ENCODE peak calls at places on chromosomes 7 and 10, in eight cellular contexts. F is neuronal stem cell, H is cardiac muscle cell, G is spleen, C is neural progenitor cell, P is kidney, M is WERI-Rb-1, O is DND-41. L is an unnamed sample.
A peak's percentile ranks its signal among the peaks of the same experiment; 100 is the strongest.

GRCh38 chr10:11499425-11500071 is 111.9 kb downstream of the USP6NL start:
- DNase-seq in F (no peak), H (no peak), G (no peak), C (no peak), P (no peak), M (no peak), O (no peak), L (no peak)

GRCh38 chr10:125149278-125150047 is 10.9 kb downstream of the CTBP2 start:
- DNase-seq in F (no peak), H (peak; percentile 73), G (no peak), C (no peak), P (peak; percentile 88), M (no peak), O (no peak), L (no peak)

GRCh38 chr10:75776738-75777504 is 345.5 kb downstream of the LRMDA start:
- DNase-seq in F (no peak), H (no peak), G (no peak), C (no peak), P (no peak), M (no peak), O (no peak), L (no peak)

GRCh38 chr7:43385856-43386255 is 197.1 kb upstream of the STK17A start:
- DNase-seq in F (no peak), H (peak; percentile 8), G (no peak), C (no peak), P (no peak), M (no peak), O (peak; percentile 30), L (no peak)

GRCh38 chr7:106365252-106366005 is 80.6 kb upstream of the NAMPT start:
- DNase-seq in F (no peak), H (peak; percentile 47), G (peak; percentile 79), C (no peak), P (no peak), M (no peak), O (no peak), L (no peak)

GRCh38 chr10:33195608-33196376 is 138.7 kb downstream of the NRP1 start:
- DNase-seq in F (no peak), H (peak; percentile 29), G (no peak), C (no peak), P (no peak), M (no peak), O (no peak), L (no peak)

GRCh38 chr7:75914655-75915415 is at the start of gene POR:
- DNase-seq in F (peak; percentile 95), H (peak; percentile 96), G (peak; percentile 99), C (peak; percentile 94), P (peak; percentile 98), M (peak; percentile 92), O (peak; percentile 95), L (peak; percentile 61)

GRCh38 chr7:35694161-35694783 is 663 bp downstream of the HERPUD2 start:
- DNase-seq in F (no peak), H (no peak), G (no peak), C (no peak), P (no peak), M (no peak), O (no peak), L (no peak)

GRCh38 chr10:127196227-127196954 is at the start of gene INSYN2A:
- DNase-seq in F (peak; percentile 58), H (peak; percentile 65), G (no peak), C (peak; percentile 85), P (peak; percentile 83), M (peak; percentile 64), O (no peak), L (no peak)

GRCh38 chr7:157279973-157280841 is 56.6 kb upstream of the DNAJB6 start:
- DNase-seq in F (no peak), H (no peak), G (peak; percentile 78), C (no peak), P (peak; percentile 74), M (no peak), O (no peak), L (no peak)

GRCh38 chr7:157013602-157014549 is 3.4 kb upstream of the MNX1 start:
- DNase-seq in F (no peak), H (no peak), G (no peak), C (peak; percentile 41), P (peak; percentile 27), M (peak; percentile 55), O (no peak), L (no peak)

GRCh38 chr7:26155531-26156375 is 3.8 kb downstream of the NFE2L3 start:
- DNase-seq in F (no peak), H (peak; percentile 44), G (no peak), C (no peak), P (no peak), M (no peak), O (no peak), L (no peak)

GRCh38 chr10:131569851-131570715 is 258.6 kb upstream of the TCERG1L start:
- DNase-seq in F (peak; percentile 26), H (no peak), G (peak; percentile 60), C (peak; percentile 70), P (no peak), M (peak; percentile 61), O (no peak), L (no peak)

GRCh38 chr10:71790749-71791440 is 17.6 kb upstream of the VSIR start:
- DNase-seq in F (no peak), H (no peak), G (no peak), C (no peak), P (no peak), M (no peak), O (no peak), L (no peak)

DNA sequence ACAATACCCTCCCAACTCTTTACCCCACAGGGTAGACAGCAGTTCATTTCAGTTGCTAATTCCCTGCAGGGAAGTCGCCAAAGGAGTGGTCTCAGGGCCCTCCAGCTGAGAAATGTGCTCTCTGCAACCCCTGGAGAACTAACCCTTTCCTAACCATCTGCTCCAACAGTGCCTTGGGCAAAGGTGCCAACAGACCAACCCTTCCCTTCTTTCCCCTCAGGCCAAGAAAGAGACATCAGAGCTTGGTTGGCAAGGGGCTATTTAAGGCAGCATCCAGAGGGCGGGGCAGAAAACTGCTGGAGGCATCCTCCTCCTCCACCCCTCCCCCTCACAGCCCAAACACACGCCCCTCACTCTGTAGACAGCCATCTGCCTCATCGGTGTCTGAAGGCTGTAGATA is 1.7 kb downstream of the SORBS1 start:
- DNase-seq in F (peak; percentile 32), H (no peak), G (no peak), C (peak; percentile 78), P (no peak), M (no peak), O (no peak), L (no peak)
- H3K4me3 ChIP-seq in F (no peak overlapping the region), H (peak overlapping the region; percentile 66), G (no peak overlapping the region), C (peak overlapping the region; percentile 79), P (peak overlapping the region; percentile 79), M (no peak overlapping the region), O (no peak overlapping the region), L (peak overlapping the region; percentile 83)

GRCh38 chr10:97759981-97760345 is 11.8 kb downstream of the SFRP5 start:
- DNase-seq in F (no peak), H (no peak), G (no peak), C (no peak), P (no peak), M (no peak), O (no peak), L (no peak)
- H3K36me3 ChIP-seq in F (peaks cover 59% of the 10 kb centered on the region), H (peaks cover 9% of the 10 kb centered on the region), G (peaks cover 72% of the 10 kb centered on the region), C (no peaks in the 10 kb centered on the region), P (peaks cover 33% of the 10 kb centered on the region), M (peaks cover 46% of the 10 kb centered on the region), O (peaks cover 55% of the 10 kb centered on the region), L (peaks cover 14% of the 10 kb centered on the region)

GRCh38 chr10:79284158-79284871 is 63.0 kb upstream of the PPIF start:
- DNase-seq in F (no peak), H (no peak), G (no peak), C (no peak), P (no peak), M (no peak), O (no peak), L (no peak)

GRCh38 chr10:79286318-79286951 is 60.8 kb upstream of the PPIF start:
- DNase-seq in F (no peak), H (peak; percentile 28), G (peak; percentile 98), C (no peak), P (peak; percentile 90), M (no peak), O (no peak), L (peak; percentile 77)

GRCh38 chr10:79282388-79282787 is 64.9 kb upstream of the PPIF start:
- DNase-seq in F (no peak), H (no peak), G (no peak), C (no peak), P (no peak), M (no peak), O (no peak), L (no peak)

GRCh38 chr10:79287973-79288715 is 59.1 kb upstream of the PPIF start:
- DNase-seq in F (no peak), H (no peak), G (no peak), C (no peak), P (no peak), M (no peak), O (no peak), L (no peak)

DNA sequence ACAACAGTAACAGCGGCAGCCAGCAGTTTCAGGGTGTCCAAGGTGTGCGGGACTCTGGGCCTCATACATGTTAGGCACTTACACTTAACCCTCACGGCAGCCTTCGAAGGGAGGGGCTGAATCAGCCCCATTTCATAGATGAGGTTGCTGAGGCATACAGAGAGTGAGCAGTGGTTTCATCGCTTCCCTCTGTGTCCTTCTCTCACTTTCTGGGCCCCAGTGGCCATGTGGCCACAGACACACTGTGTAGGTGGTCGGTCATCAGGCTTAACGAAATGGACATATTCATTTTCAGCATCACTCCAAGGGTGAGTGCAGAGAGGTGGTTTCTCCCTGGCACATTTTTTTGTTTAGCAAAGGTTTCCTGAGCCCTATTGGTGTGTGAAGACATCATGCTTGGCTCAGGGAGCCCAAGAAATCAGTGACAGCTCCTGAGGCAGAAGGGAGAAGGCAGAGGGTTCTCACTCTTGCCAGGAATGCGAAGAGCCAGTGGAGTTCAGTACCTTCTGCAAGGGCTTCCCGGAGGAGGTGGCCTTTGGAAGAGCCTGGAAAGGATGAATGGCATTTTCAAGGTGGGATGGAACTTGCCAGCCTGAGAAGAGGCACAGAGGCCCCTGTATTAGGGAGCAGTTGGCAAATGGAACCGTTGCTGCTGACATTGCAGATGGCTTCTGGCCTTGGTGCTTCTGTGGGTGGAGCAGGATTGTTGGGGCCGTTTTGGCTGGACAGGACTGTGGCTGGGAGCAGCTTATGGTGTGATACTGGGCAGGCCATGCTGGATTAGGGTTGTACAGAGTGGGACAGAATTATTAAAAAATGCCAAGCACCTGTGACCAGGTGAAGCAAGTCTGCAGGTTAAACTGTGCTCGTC is 61.7 kb upstream of the PPIF start:
- DNase-seq in F (no peak), H (no peak), G (no peak), C (no peak), P (no peak), M (no peak), O (no peak), L (no peak)
- H3K27ac ChIP-seq in F (no peak overlapping the region), H (no peak overlapping the region), G (peak overlapping the region; percentile 89), C (no peak overlapping the region), P (no peak overlapping the region), M (no peak overlapping the region), O (no peak overlapping the region), L (peak overlapping the region; percentile 83)

DNA sequence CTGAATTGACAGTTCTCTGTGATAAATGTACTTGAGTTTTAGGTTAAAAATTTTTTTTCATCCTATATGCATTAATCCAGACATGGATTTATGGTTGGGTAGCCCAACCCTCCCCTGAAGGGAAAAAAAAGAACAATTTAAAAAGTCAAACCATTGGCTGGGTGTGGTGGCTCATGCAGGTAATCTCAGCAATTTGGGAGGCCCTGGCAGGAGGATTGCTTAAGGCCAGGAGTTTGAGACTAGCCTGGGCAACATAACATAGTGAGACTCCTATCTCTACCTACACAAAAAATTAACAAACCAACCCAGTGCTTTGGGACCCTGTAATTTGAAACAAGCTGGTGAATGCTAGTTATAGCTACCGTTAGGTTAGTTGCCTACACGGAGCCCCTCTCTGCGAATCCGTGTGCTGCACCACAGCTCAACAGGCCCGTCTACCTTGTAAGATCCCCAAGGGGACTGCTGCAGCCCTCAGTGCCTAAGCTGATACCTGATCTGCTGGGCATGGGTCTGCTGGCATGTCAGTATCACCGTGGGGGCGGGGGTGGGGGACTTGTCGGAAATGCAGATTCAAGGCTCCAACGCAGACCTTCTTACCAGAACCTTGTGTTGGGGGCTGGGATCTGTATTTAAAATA is 32.8 kb downstream of the TSPAN14 start:
- DNase-seq in F (no peak), H (no peak), G (no peak), C (no peak), P (no peak), M (no peak), O (no peak), L (no peak)
- H3K4me3 ChIP-seq in F (no peak overlapping the region), H (no peak overlapping the region), G (no peak overlapping the region), C (no peak overlapping the region), P (no peak overlapping the region), M (no peak overlapping the region), O (no peak overlapping the region), L (no peak overlapping the region)